ENCODE peak calls at places on chromosomes 3 and 15, in four cellular contexts. One of them, this sample, is unnamed. For H3K4me1, the result is how much of the 10 kb centered on the place peaks cover.

GRCh38 chr3:130759692-130760338 is 13.2 kb upstream of the PIK3R4 start:
- DNase-seq in A549: peak
- DNase-seq in DND-41: peak
- DNase-seq in mesendoderm: peak
- DNase-seq in this sample: peak

GRCh38 chr15:76994971-76995945 is at the start of gene PSTPIP1:
- DNase-seq in DND-41: peak
- DNase-seq in mesendoderm: no peak
- DNase-seq in A549: no peak
- DNase-seq in this sample: peak

GRCh38 chr3:150278843-150279341 is 129.2 kb upstream of the TSC22D2 start:
- DNase-seq in mesendoderm: peak
- DNase-seq in DND-41: no peak
- DNase-seq in A549: no peak
- DNase-seq in this sample: no peak

GRCh38 chr3:112752092-112752512 is 94.6 kb downstream of the CD200R1L start:
- DNase-seq in mesendoderm: no peak
- DNase-seq in DND-41: no peak
- DNase-seq in A549: peak
- DNase-seq in this sample: no peak

GRCh38 chr15:77905301-77905920 is 172.1 kb downstream of the TBC1D2B start:
- DNase-seq in mesendoderm: no peak
- DNase-seq in A549: no peak
- DNase-seq in DND-41: no peak
- DNase-seq in this sample: no peak

GRCh38 chr3:16439163-16439847 is 74.2 kb downstream of the RFTN1 start:
- DNase-seq in mesendoderm: no peak
- DNase-seq in A549: no peak
- DNase-seq in DND-41: no peak
- DNase-seq in this sample: no peak

GRCh38 chr15:77481670-77482069 is 61.0 kb downstream of the HMG20A start:
- DNase-seq in mesendoderm: no peak
- DNase-seq in A549: no peak
- DNase-seq in DND-41: no peak
- DNase-seq in this sample: no peak

GRCh38 chr3:141425523-141426233 is 57.4 kb downstream of the ZBTB38 start:
- DNase-seq in mesendoderm: no peak
- DNase-seq in A549: no peak
- DNase-seq in DND-41: no peak
- DNase-seq in this sample: no peak

GRCh38 chr15:70342554-70343548 is 245.1 kb upstream of the TLE3 start:
- DNase-seq in mesendoderm: no peak
- DNase-seq in A549: no peak
- DNase-seq in DND-41: no peak
- DNase-seq in this sample: no peak

GRCh38 chr3:153767601-153768558 is 353.3 kb upstream of the ARHGEF26 start:
- DNase-seq in A549: no peak
- DNase-seq in DND-41: no peak
- DNase-seq in mesendoderm: no peak
- DNase-seq in this sample: no peak

GRCh38 chr3:44729384-44729910 is at the start of gene ZNF501:
- DNase-seq in mesendoderm: peak
- DNase-seq in A549: no peak
- DNase-seq in DND-41: peak
- DNase-seq in this sample: peak
- H3K27ac ChIP-seq in mesendoderm: no peak
- H3K27ac ChIP-seq in A549: no peak
- H3K27ac ChIP-seq in DND-41: peak
- H3K27ac ChIP-seq in this sample: peak

DNA sequence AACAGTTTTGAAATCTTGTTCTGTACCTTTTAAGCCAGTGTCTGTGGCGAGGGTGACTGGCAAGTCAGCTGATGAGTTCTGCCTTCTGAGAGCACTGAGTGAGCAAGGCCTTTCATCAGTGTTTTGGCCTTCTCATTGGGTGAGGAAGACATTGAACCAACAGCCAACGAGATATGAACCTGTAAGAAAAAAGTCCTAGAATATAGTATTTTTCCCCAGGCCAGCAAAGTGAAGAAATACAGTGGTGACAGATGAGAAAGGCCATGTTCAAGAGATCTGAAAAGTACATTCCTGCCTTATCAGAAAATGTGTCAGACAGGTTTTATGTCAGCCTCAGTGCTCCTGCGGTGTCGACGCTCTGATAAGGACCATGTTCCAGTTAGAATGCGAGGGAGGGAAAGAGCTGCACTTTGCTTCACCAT is 45.3 kb downstream of the TMEM39A start:
- DNase-seq in DND-41: no peak
- DNase-seq in mesendoderm: peak
- DNase-seq in A549: no peak
- DNase-seq in this sample: no peak
- H3K4me1 ChIP-seq in DND-41: under half
- H3K4me1 ChIP-seq in mesendoderm: under half
- H3K4me1 ChIP-seq in A549: under half
- H3K4me1 ChIP-seq in this sample: under half

DNA sequence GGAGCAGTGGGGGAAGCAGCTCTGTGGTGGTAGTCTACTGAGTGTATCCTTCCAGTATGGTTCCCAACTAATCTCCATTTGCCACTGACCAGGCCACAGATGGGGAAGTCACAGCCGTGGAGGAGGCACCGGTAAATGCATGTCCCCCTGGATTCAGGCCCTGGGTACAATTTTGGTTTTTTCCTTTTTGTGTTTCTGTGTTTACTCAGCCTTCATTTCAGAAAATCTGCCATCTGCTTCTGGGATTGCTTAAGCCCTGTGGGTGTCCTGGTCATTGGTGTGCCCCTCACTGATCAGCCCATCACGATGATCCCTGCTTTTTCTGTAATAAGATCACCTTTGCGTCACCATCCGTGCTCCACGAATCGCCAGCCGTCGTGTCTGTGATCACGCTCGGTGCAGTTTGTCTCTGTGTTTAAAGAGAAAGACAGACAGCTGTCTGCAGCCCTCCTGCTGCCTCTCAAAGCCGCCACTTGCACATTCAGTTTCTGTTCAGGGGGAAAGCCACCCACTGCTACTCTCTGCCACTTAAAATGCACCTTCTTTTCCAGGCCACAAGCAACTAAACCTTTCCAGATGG is 68.9 kb downstream of the DNASE1L3 start:
- DNase-seq in DND-41: no peak
- DNase-seq in mesendoderm: no peak
- DNase-seq in A549: no peak
- DNase-seq in this sample: no peak
- H3K27ac ChIP-seq in DND-41: no peak
- H3K27ac ChIP-seq in mesendoderm: no peak
- H3K27ac ChIP-seq in A549: no peak
- H3K27ac ChIP-seq in this sample: no peak

GRCh38 chr15:58458076-58458475 is 26.3 kb downstream of the LIPC start:
- DNase-seq in A549: no peak
- DNase-seq in mesendoderm: no peak
- DNase-seq in DND-41: no peak
- DNase-seq in this sample: no peak

GRCh38 chr15:58459045-58459444 is 27.3 kb downstream of the LIPC start:
- DNase-seq in A549: no peak
- DNase-seq in mesendoderm: no peak
- DNase-seq in DND-41: no peak
- DNase-seq in this sample: no peak

GRCh38 chr15:58459562-58459961 is 27.8 kb downstream of the LIPC start:
- DNase-seq in mesendoderm: no peak
- DNase-seq in A549: no peak
- DNase-seq in DND-41: no peak
- DNase-seq in this sample: no peak

GRCh38 chr15:58454950-58455401 is 23.2 kb downstream of the LIPC start:
- DNase-seq in DND-41: no peak
- DNase-seq in A549: no peak
- DNase-seq in mesendoderm: no peak
- DNase-seq in this sample: no peak

GRCh38 chr15:58457466-58457965 is 25.7 kb downstream of the LIPC start:
- DNase-seq in mesendoderm: no peak
- DNase-seq in A549: no peak
- DNase-seq in DND-41: no peak
- DNase-seq in this sample: no peak
- H3K4me1 ChIP-seq in mesendoderm: under half
- H3K4me1 ChIP-seq in A549: under half
- H3K4me1 ChIP-seq in DND-41: under half
- H3K4me1 ChIP-seq in this sample: under half

GRCh38 chr3:48305396-48305795 is 28.1 kb downstream of the SPINK8 start:
- DNase-seq in mesendoderm: no peak
- DNase-seq in DND-41: no peak
- DNase-seq in A549: no peak
- DNase-seq in this sample: no peak

GRCh38 chr3:48306290-48306689 is 27.2 kb downstream of the SPINK8 start:
- DNase-seq in DND-41: no peak
- DNase-seq in A549: no peak
- DNase-seq in mesendoderm: no peak
- DNase-seq in this sample: no peak

GRCh38 chr3:48301814-48302194 is 31.7 kb downstream of the SPINK8 start:
- DNase-seq in mesendoderm: peak
- DNase-seq in DND-41: peak
- DNase-seq in A549: peak
- DNase-seq in this sample: no peak

GRCh38 chr3:48303021-48303420 is 30.4 kb downstream of the SPINK8 start:
- DNase-seq in DND-41: no peak
- DNase-seq in A549: no peak
- DNase-seq in mesendoderm: no peak
- DNase-seq in this sample: no peak

DNA sequence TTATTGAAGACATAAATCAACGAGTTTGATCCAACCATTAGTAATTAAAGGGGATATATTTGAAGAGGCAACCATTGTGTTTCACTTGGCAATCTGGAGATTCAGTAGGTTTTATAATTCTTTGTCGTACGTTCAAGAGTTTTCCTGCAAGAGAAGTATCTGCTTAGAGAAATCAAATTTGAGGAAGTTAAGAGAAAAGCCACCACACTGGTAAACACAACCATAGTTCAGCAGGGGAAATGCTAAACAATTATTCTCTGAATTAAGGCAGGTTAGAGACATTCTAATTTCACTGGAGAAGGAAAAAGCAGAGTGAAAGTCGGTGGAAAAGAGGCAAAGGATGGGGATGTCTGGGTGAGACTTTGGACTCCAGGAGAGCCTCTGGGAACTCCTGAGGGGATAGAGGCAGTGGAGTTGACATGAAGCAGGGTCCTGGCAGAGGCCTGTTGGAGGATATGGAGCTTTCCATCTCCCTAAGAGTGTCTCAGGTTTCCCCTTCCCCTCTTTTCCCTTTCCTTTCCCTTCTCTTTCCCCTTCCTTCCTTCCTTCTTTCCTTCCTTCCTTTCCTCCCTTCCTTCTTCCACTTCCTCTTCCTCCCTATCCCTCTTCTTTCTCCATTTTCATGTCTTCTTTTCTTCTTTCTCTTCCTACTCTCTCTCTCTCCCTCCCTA is 26.5 kb downstream of the SPINK8 start:
- DNase-seq in mesendoderm: no peak
- DNase-seq in DND-41: no peak
- DNase-seq in A549: no peak
- DNase-seq in this sample: no peak
- H3K27ac ChIP-seq in mesendoderm: no peak
- H3K27ac ChIP-seq in DND-41: no peak
- H3K27ac ChIP-seq in A549: no peak
- H3K27ac ChIP-seq in this sample: no peak

GRCh38 chr3:23647706-23648258 is 158.0 kb upstream of the UBE2E1 start:
- DNase-seq in mesendoderm: no peak
- DNase-seq in A549: no peak
- DNase-seq in DND-41: no peak
- DNase-seq in this sample: no peak

GRCh38 chr3:23650371-23651140 is 155.2 kb upstream of the UBE2E1 start:
- DNase-seq in mesendoderm: no peak
- DNase-seq in A549: peak
- DNase-seq in DND-41: no peak
- DNase-seq in this sample: no peak

GRCh38 chr3:23648326-23648964 is 157.3 kb upstream of the UBE2E1 start:
- DNase-seq in DND-41: no peak
- DNase-seq in A549: peak
- DNase-seq in mesendoderm: peak
- DNase-seq in this sample: no peak

GRCh38 chr3:23648965-23649328 is 156.8 kb upstream of the UBE2E1 start:
- DNase-seq in DND-41: no peak
- DNase-seq in A549: no peak
- DNase-seq in mesendoderm: no peak
- DNase-seq in this sample: no peak

DNA sequence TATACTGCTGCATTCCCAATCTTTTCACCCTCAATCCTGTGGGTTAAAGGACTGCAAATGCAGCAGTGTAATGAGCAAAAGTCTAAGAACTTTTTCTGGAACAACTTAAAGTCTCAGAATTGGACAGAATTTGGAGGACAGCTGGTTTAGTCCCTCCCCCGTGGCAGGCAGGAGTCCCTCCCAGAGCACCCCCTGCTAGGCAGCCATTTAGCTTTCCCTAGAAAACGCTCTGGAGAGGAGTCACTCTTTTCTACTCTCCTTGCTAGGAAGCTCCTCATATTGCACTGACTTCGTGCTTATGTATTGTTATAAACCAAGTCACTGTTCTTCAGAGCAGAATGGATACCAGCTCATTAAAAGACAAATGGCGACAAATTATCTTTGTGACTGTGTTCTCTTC is 156.3 kb upstream of the UBE2E1 start:
- DNase-seq in A549: no peak
- DNase-seq in mesendoderm: peak
- DNase-seq in DND-41: no peak
- DNase-seq in this sample: no peak
- H3K4me1 ChIP-seq in A549: under half
- H3K4me1 ChIP-seq in mesendoderm: under half
- H3K4me1 ChIP-seq in DND-41: under half
- H3K4me1 ChIP-seq in this sample: under half

GRCh38 chr15:88272421-88272820 is 15.9 kb upstream of the NTRK3 start:
- DNase-seq in A549: no peak
- DNase-seq in DND-41: no peak
- DNase-seq in mesendoderm: no peak
- DNase-seq in this sample: no peak
- H3K27ac ChIP-seq in A549: no peak
- H3K27ac ChIP-seq in DND-41: no peak
- H3K27ac ChIP-seq in mesendoderm: no peak
- H3K27ac ChIP-seq in this sample: no peak

DNA sequence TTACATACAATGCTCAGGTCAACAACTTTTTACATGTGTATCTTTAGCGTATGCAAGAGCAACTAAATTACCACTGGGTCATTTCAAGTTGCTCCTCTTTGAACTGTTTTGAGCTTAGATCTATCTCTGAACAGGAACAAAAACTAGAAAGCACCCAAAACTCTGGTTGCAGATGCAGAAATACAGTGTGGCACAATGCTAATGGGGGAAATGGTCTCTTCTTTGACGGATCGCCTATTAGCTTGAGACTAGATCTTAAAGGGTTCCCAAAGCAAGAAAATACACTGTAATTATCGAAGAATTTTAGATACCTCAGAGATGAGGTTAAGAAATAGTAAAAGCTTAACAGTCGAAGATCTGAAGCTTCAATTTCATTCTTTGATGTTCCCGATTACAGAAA is 864 bp downstream of the PPP1R2 start:
- DNase-seq in A549: no peak
- DNase-seq in mesendoderm: no peak
- DNase-seq in DND-41: no peak
- DNase-seq in this sample: no peak
- H3K4me1 ChIP-seq in A549: under half
- H3K4me1 ChIP-seq in mesendoderm: under half
- H3K4me1 ChIP-seq in DND-41: half or more
- H3K4me1 ChIP-seq in this sample: under half

This sample was measured in naive thymus-derived CD4-positive, alpha-beta T cell.